ENCODE peak calls at places on chromosomes 12 and 14, in nine cellular contexts. One of them, this sample, is unnamed.

GRCh38 chr14:49363926-49364751 is 222.0 kb downstream of the RPS29 start:
- DNase-seq in CD8-positive, alpha-beta T cell: no peak
- DNase-seq in epithelial cell of esophagus: no peak
- DNase-seq in astrocyte of the spinal cord: no peak
- DNase-seq in MM.1S: no peak
- DNase-seq in sigmoid colon: no peak
- DNase-seq in foreskin fibroblast: no peak
- DNase-seq in fibroblast of lung: no peak
- DNase-seq in thoracic aorta: no peak
- DNase-seq in this sample: no peak

GRCh38 chr14:99272669-99273024 is 650 bp upstream of the BCL11B start:
- DNase-seq in fibroblast of lung: no peak
- DNase-seq in foreskin fibroblast: peak; percentile 10
- DNase-seq in astrocyte of the spinal cord: no peak
- DNase-seq in CD8-positive, alpha-beta T cell: no peak
- DNase-seq in epithelial cell of esophagus: peak; percentile 44
- DNase-seq in MM.1S: no peak
- DNase-seq in sigmoid colon: no peak
- DNase-seq in thoracic aorta: no peak
- DNase-seq in this sample: no peak

GRCh38 chr12:91413591-91413990 is 231.0 kb upstream of the DCN start:
- DNase-seq in sigmoid colon: no peak
- DNase-seq in thoracic aorta: no peak
- DNase-seq in CD8-positive, alpha-beta T cell: no peak
- DNase-seq in fibroblast of lung: peak; percentile 64
- DNase-seq in epithelial cell of esophagus: peak; percentile 93
- DNase-seq in foreskin fibroblast: peak; percentile 82
- DNase-seq in astrocyte of the spinal cord: peak; percentile 43
- DNase-seq in MM.1S: no peak
- DNase-seq in this sample: no peak

GRCh38 chr12:4037747-4038312 is 164.6 kb upstream of the PARP11 start:
- DNase-seq in epithelial cell of esophagus: peak; percentile 61
- DNase-seq in CD8-positive, alpha-beta T cell: no peak
- DNase-seq in sigmoid colon: no peak
- DNase-seq in foreskin fibroblast: peak; percentile 75
- DNase-seq in thoracic aorta: no peak
- DNase-seq in astrocyte of the spinal cord: peak; percentile 40
- DNase-seq in MM.1S: no peak
- DNase-seq in fibroblast of lung: peak; percentile 16
- DNase-seq in this sample: no peak

GRCh38 chr12:48296586-48297396 is 53.9 kb downstream of the ZNF641 start:
- DNase-seq in fibroblast of lung: peak; percentile 81
- DNase-seq in epithelial cell of esophagus: peak; percentile 92
- DNase-seq in sigmoid colon: peak; percentile 88
- DNase-seq in astrocyte of the spinal cord: peak; percentile 79
- DNase-seq in thoracic aorta: peak; percentile 13
- DNase-seq in MM.1S: peak; percentile 75
- DNase-seq in foreskin fibroblast: peak; percentile 85
- DNase-seq in CD8-positive, alpha-beta T cell: no peak
- DNase-seq in this sample: no peak

GRCh38 chr14:88002421-88002820 is 2.5 kb upstream of the GPR65 start:
- DNase-seq in foreskin fibroblast: no peak
- DNase-seq in fibroblast of lung: no peak
- DNase-seq in astrocyte of the spinal cord: no peak
- DNase-seq in MM.1S: no peak
- DNase-seq in thoracic aorta: no peak
- DNase-seq in sigmoid colon: no peak
- DNase-seq in CD8-positive, alpha-beta T cell: no peak
- DNase-seq in epithelial cell of esophagus: no peak
- DNase-seq in this sample: no peak

GRCh38 chr14:96108061-96108795 is 69.1 kb downstream of the C14orf132 start:
- DNase-seq in sigmoid colon: no peak
- DNase-seq in foreskin fibroblast: no peak
- DNase-seq in epithelial cell of esophagus: no peak
- DNase-seq in MM.1S: no peak
- DNase-seq in CD8-positive, alpha-beta T cell: no peak
- DNase-seq in astrocyte of the spinal cord: no peak
- DNase-seq in fibroblast of lung: no peak
- DNase-seq in thoracic aorta: no peak
- DNase-seq in this sample: no peak

GRCh38 chr14:77372304-77372841 is 4.5 kb downstream of the TMED8 start:
- DNase-seq in sigmoid colon: no peak
- DNase-seq in fibroblast of lung: peak; percentile 86
- DNase-seq in CD8-positive, alpha-beta T cell: no peak
- DNase-seq in astrocyte of the spinal cord: peak; percentile 48
- DNase-seq in foreskin fibroblast: peak; percentile 10
- DNase-seq in thoracic aorta: no peak
- DNase-seq in MM.1S: no peak
- DNase-seq in epithelial cell of esophagus: peak; percentile 4
- DNase-seq in this sample: peak; percentile 55

GRCh38 chr12:75389706-75390105 is 1.2 kb upstream of the GLIPR1L2 start:
- DNase-seq in CD8-positive, alpha-beta T cell: no peak
- DNase-seq in astrocyte of the spinal cord: no peak
- DNase-seq in sigmoid colon: no peak
- DNase-seq in fibroblast of lung: no peak
- DNase-seq in foreskin fibroblast: peak; percentile 15
- DNase-seq in MM.1S: peak; percentile 20
- DNase-seq in thoracic aorta: no peak
- DNase-seq in epithelial cell of esophagus: no peak
- DNase-seq in this sample: no peak

GRCh38 chr14:90397401-90398314 is 829 bp downstream of the CALM1 start:
- DNase-seq in fibroblast of lung: peak; percentile 51
- DNase-seq in CD8-positive, alpha-beta T cell: peak; percentile 34
- DNase-seq in epithelial cell of esophagus: peak; percentile 50
- DNase-seq in thoracic aorta: no peak
- DNase-seq in sigmoid colon: peak; percentile 81
- DNase-seq in astrocyte of the spinal cord: peak; percentile 46
- DNase-seq in MM.1S: peak; percentile 31
- DNase-seq in foreskin fibroblast: peak; percentile 71
- DNase-seq in this sample: no peak

GRCh38 chr14:30291216-30291615 is 267.7 kb upstream of the G2E3 start:
- DNase-seq in foreskin fibroblast: peak; percentile 66
- DNase-seq in sigmoid colon: no peak
- DNase-seq in epithelial cell of esophagus: peak; percentile 75
- DNase-seq in MM.1S: no peak
- DNase-seq in CD8-positive, alpha-beta T cell: no peak
- DNase-seq in fibroblast of lung: peak; percentile 91
- DNase-seq in astrocyte of the spinal cord: peak; percentile 64
- DNase-seq in thoracic aorta: no peak
- DNase-seq in this sample: no peak

GRCh38 chr12:84436134-84436533 is 476.5 kb downstream of the SLC6A15 start:
- DNase-seq in epithelial cell of esophagus: no peak
- DNase-seq in fibroblast of lung: no peak
- DNase-seq in foreskin fibroblast: no peak
- DNase-seq in sigmoid colon: no peak
- DNase-seq in astrocyte of the spinal cord: no peak
- DNase-seq in thoracic aorta: no peak
- DNase-seq in CD8-positive, alpha-beta T cell: no peak
- DNase-seq in MM.1S: no peak
- DNase-seq in this sample: no peak

GRCh38 chr12:49201595-49202295 is 12.9 kb upstream of the TUBA1A start:
- DNase-seq in epithelial cell of esophagus: peak; percentile 25
- DNase-seq in astrocyte of the spinal cord: peak; percentile 88
- DNase-seq in thoracic aorta: no peak
- DNase-seq in MM.1S: no peak
- DNase-seq in fibroblast of lung: peak; percentile 89
- DNase-seq in foreskin fibroblast: peak; percentile 28
- DNase-seq in CD8-positive, alpha-beta T cell: no peak
- DNase-seq in sigmoid colon: no peak
- DNase-seq in this sample: no peak

GRCh38 chr14:98904677-98905076 is 367.3 kb downstream of the BCL11B start:
- DNase-seq in astrocyte of the spinal cord: no peak
- DNase-seq in foreskin fibroblast: no peak
- DNase-seq in fibroblast of lung: no peak
- DNase-seq in MM.1S: no peak
- DNase-seq in CD8-positive, alpha-beta T cell: no peak
- DNase-seq in thoracic aorta: no peak
- DNase-seq in epithelial cell of esophagus: peak; percentile 77
- DNase-seq in sigmoid colon: no peak
- DNase-seq in this sample: no peak

GRCh38 chr12:119630962-119631550 is 36.9 kb upstream of the PRKAB1 start:
- DNase-seq in thoracic aorta: no peak
- DNase-seq in sigmoid colon: no peak
- DNase-seq in epithelial cell of esophagus: no peak
- DNase-seq in foreskin fibroblast: no peak
- DNase-seq in astrocyte of the spinal cord: no peak
- DNase-seq in CD8-positive, alpha-beta T cell: no peak
- DNase-seq in fibroblast of lung: no peak
- DNase-seq in MM.1S: no peak
- DNase-seq in this sample: no peak

GRCh38 chr14:99050309-99050708 is 221.7 kb downstream of the BCL11B start:
- DNase-seq in epithelial cell of esophagus: no peak
- DNase-seq in MM.1S: no peak
- DNase-seq in CD8-positive, alpha-beta T cell: no peak
- DNase-seq in fibroblast of lung: no peak
- DNase-seq in astrocyte of the spinal cord: no peak
- DNase-seq in thoracic aorta: no peak
- DNase-seq in foreskin fibroblast: no peak
- DNase-seq in sigmoid colon: no peak
- DNase-seq in this sample: no peak

GRCh38 chr12:50387487-50387886 is 8.9 kb downstream of the FAM186A start:
- DNase-seq in CD8-positive, alpha-beta T cell: no peak
- DNase-seq in epithelial cell of esophagus: peak; percentile 47
- DNase-seq in fibroblast of lung: no peak
- DNase-seq in MM.1S: no peak
- DNase-seq in foreskin fibroblast: peak; percentile 74
- DNase-seq in astrocyte of the spinal cord: no peak
- DNase-seq in sigmoid colon: no peak
- DNase-seq in thoracic aorta: no peak
- DNase-seq in this sample: no peak

GRCh38 chr12:6938353-6939186 is 5.0 kb upstream of the RNU7-1 start:
- DNase-seq in CD8-positive, alpha-beta T cell: no peak
- DNase-seq in MM.1S: no peak
- DNase-seq in epithelial cell of esophagus: no peak
- DNase-seq in thoracic aorta: no peak
- DNase-seq in sigmoid colon: no peak
- DNase-seq in foreskin fibroblast: no peak
- DNase-seq in astrocyte of the spinal cord: no peak
- DNase-seq in fibroblast of lung: no peak
- DNase-seq in this sample: no peak
- H3K4me3 ChIP-seq in CD8-positive, alpha-beta T cell: no peak overlapping the region
- H3K4me3 ChIP-seq in MM.1S: peak overlapping the region; percentile 11
- H3K4me3 ChIP-seq in epithelial cell of esophagus: peak overlapping the region; percentile 58
- H3K4me3 ChIP-seq in thoracic aorta: peak overlapping the region; percentile 79
- H3K4me3 ChIP-seq in sigmoid colon: peak overlapping the region; percentile 54
- H3K4me3 ChIP-seq in foreskin fibroblast: peak overlapping the region; percentile 65
- H3K4me3 ChIP-seq in astrocyte of the spinal cord: peak overlapping the region; percentile 50
- H3K4me3 ChIP-seq in fibroblast of lung: peak overlapping the region; percentile 62
- H3K4me3 ChIP-seq in this sample: peak overlapping the region; percentile 82

DNA sequence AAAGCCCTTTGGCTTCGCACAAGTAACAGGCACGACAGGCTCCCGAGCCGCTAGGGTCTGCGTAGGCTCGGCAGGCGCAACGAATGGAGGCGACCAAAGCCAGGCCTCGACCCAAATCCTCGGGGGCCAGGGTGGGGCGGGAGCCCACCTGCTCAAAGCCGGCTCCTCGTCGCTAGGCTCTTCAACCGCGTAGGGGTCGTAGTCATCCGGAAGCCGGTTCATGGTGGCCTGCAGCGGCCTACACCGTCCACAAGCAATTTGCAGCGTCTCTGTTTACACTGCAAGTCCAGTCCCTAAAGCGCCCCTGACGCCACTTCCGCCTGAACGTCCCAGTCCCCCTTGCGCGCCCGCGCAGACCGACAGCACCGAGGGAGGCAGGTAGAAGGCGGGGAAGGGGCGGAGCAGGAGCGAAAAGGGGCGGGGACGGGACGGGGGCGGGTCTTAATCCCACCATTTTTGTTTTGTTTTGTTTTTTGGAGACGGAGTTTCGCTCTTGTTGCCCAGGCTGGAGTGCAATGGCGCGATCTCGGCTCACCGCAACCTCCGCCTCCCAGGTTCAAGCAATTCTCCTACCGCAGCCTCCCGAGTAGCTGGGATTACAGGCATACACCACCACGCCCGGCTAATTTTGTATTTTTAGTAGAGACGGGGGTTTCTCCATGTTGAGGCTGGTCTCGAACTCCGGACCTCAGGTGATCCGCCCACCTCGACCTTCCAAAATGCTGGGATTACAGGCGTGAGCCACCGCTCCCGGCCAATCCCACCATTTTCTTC is at the start of gene EAPP:
- DNase-seq in sigmoid colon: peak; percentile 99
- DNase-seq in thoracic aorta: peak; percentile 94
- DNase-seq in epithelial cell of esophagus: peak; percentile 98
- DNase-seq in fibroblast of lung: peak; percentile 97
- DNase-seq in MM.1S: peak; percentile 89
- DNase-seq in CD8-positive, alpha-beta T cell: peak; percentile 88
- DNase-seq in astrocyte of the spinal cord: peak; percentile 98
- DNase-seq in foreskin fibroblast: peak; percentile 99
- DNase-seq in this sample: peak; percentile 91
- TF ChIP-seq CTCF in sigmoid colon: peak; percentile 12
- TF ChIP-seq CTCF in thoracic aorta: no peak
- TF ChIP-seq CTCF in epithelial cell of esophagus: no peak
- TF ChIP-seq CTCF in fibroblast of lung: no peak
- TF ChIP-seq CTCF in MM.1S: no peak
- TF ChIP-seq CTCF in CD8-positive, alpha-beta T cell: no peak
- TF ChIP-seq CTCF in astrocyte of the spinal cord: no peak
- TF ChIP-seq CTCF in foreskin fibroblast: no peak
- TF ChIP-seq CTCF in this sample: no peak

DNA sequence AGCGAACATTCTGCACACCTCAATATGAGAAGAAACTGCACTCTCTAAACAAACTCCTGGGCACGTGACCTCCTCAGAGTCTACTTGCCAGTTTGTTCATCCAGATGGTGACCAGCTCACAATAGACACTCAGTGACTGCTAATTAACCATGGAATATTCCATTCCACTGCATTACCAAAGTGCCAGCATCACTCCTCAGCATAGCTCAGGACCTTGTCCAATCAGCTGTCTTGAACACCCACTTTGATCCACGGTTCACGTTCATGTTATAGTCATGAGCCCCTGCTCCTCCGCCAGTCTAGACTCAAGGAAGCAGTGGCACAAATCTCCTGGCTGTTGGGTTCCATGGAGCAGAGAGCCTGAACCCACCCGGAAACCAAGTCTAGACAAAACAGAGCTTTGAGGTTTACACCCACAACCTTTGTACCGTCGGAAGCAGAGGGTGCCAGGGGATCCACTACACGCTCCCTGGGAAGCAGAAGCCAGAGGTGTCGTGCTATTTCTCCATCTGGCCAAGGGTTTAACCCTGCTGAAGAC is 285.3 kb downstream of the ZFP36L1 start:
- DNase-seq in astrocyte of the spinal cord: no peak
- DNase-seq in CD8-positive, alpha-beta T cell: no peak
- DNase-seq in foreskin fibroblast: no peak
- DNase-seq in epithelial cell of esophagus: no peak
- DNase-seq in fibroblast of lung: no peak
- DNase-seq in MM.1S: no peak
- DNase-seq in thoracic aorta: no peak
- DNase-seq in sigmoid colon: no peak
- DNase-seq in this sample: no peak
- H3K4me3 ChIP-seq in astrocyte of the spinal cord: no peak overlapping the region
- H3K4me3 ChIP-seq in CD8-positive, alpha-beta T cell: peak overlapping the region; percentile 24
- H3K4me3 ChIP-seq in foreskin fibroblast: no peak overlapping the region
- H3K4me3 ChIP-seq in epithelial cell of esophagus: no peak overlapping the region
- H3K4me3 ChIP-seq in fibroblast of lung: no peak overlapping the region
- H3K4me3 ChIP-seq in MM.1S: no peak overlapping the region
- H3K4me3 ChIP-seq in thoracic aorta: no peak overlapping the region
- H3K4me3 ChIP-seq in sigmoid colon: no peak overlapping the region
- H3K4me3 ChIP-seq in this sample: no peak overlapping the region

DNA sequence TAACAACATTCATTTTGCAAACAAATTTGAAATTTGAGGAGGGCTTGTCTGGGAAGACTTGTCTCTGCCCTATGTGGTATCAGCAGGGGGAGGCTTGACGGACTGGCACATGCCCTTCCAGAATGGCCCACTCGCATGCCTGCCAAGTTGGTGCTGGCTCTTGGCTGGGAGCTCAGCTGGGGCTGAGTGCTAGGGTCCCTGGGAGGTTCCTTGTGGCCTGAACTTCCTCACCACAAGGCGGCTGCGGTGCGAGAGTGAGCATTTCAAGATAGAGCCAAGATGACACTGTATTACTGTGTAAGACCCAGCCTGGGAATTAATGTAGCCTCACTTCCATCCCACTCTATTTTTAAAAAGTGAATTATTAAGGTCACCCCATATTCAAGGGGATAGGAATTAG is 271.6 kb upstream of the PLEKHG7 start:
- DNase-seq in MM.1S: no peak
- DNase-seq in foreskin fibroblast: no peak
- DNase-seq in CD8-positive, alpha-beta T cell: no peak
- DNase-seq in epithelial cell of esophagus: no peak
- DNase-seq in astrocyte of the spinal cord: no peak
- DNase-seq in thoracic aorta: no peak
- DNase-seq in fibroblast of lung: no peak
- DNase-seq in sigmoid colon: no peak
- DNase-seq in this sample: no peak
- TF ChIP-seq CTCF in MM.1S: no peak
- TF ChIP-seq CTCF in foreskin fibroblast: no peak
- TF ChIP-seq CTCF in CD8-positive, alpha-beta T cell: no peak
- TF ChIP-seq CTCF in epithelial cell of esophagus: no peak
- TF ChIP-seq CTCF in astrocyte of the spinal cord: no peak
- TF ChIP-seq CTCF in thoracic aorta: no peak
- TF ChIP-seq CTCF in fibroblast of lung: no peak
- TF ChIP-seq CTCF in sigmoid colon: no peak
- TF ChIP-seq CTCF in this sample: peak; percentile 28